ENCODE peak calls at places on chromosomes 13 and 19, in seven cellular contexts. I is upper lobe of left lung, O is osteoblast, H is ovary, C is psoas muscle, A is mesenchymal stem cell, P is kidney. V is an unnamed sample.

GRCh38 chr13:109998808-109999528 is 212.6 kb upstream of the IRS2 start:
- DNase-seq in C (no peak), O (no peak), A (peak; percentile 92), P (no peak), H (no peak), I (no peak), V (no peak)

GRCh38 chr19:14317157-14317556 is 64.1 kb upstream of the ADGRE5 start:
- DNase-seq in H (no peak), P (no peak), C (no peak), I (peak; percentile 57), A (no peak), O (peak; percentile 46), V (no peak)

GRCh38 chr19:29013325-29013724 is 199.6 kb downstream of the UQCRFS1 start:
- DNase-seq in I (no peak), P (no peak), A (no peak), O (no peak), C (no peak), H (no peak), V (no peak)

GRCh38 chr13:23292596-23292995 is 111.8 kb downstream of the SGCG start:
- DNase-seq in I (no peak), H (no peak), A (no peak), P (no peak), C (no peak), O (peak; percentile 45), V (no peak)

GRCh38 chr19:38661996-38662395 is 14.5 kb downstream of the ACTN4 start:
- DNase-seq in O (peak; percentile 22), C (no peak), H (no peak), P (no peak), I (no peak), A (no peak), V (no peak)

GRCh38 chr13:90792335-90792734 is 555.2 kb upstream of the MIR17HG start:
- DNase-seq in C (no peak), P (no peak), O (no peak), H (no peak), A (no peak), I (no peak), V (no peak)

GRCh38 chr19:33621065-33621785 is 528 bp upstream of the CHST8 start:
- DNase-seq in O (peak; percentile 83), H (no peak), A (no peak), I (peak; percentile 81), C (no peak), P (peak; percentile 71), V (no peak)

GRCh38 chr19:48490980-48491792 is 20.4 kb downstream of the LMTK3 start:
- DNase-seq in A (peak; percentile 33), C (peak; percentile 43), O (peak; percentile 92), P (peak; percentile 91), I (peak; percentile 83), H (peak; percentile 52), V (peak; percentile 71)

GRCh38 chr19:44207126-44207803 is 5.1 kb upstream of the ZNF227 start:
- DNase-seq in H (peak; percentile 84), A (peak; percentile 94), O (peak; percentile 96), P (peak; percentile 95), C (peak; percentile 91), I (no peak), V (peak; percentile 92)

GRCh38 chr13:90956036-90956435 is 391.5 kb upstream of the MIR17HG start:
- DNase-seq in A (no peak), C (no peak), P (no peak), I (no peak), O (no peak), H (no peak), V (no peak)

GRCh38 chr13:19185086-19185864 is 3.7 kb upstream of the TUBA3C start:
- DNase-seq in O (no peak), A (no peak), C (no peak), H (no peak), I (no peak), P (no peak), V (no peak)

GRCh38 chr19:14375055-14375581 is 6.1 kb upstream of the ADGRE5 start:
- DNase-seq in A (no peak), O (no peak), C (peak; percentile 70), P (no peak), I (peak; percentile 78), H (no peak), V (no peak)

GRCh38 chr13:100069278-100069677 is 19.6 kb upstream of the PCCA start:
- DNase-seq in A (no peak), C (no peak), I (no peak), O (peak; percentile 35), H (no peak), P (no peak), V (no peak)

GRCh38 chr13:78630509-78630908 is 27.2 kb upstream of the POU4F1 start:
- DNase-seq in C (no peak), P (no peak), I (no peak), A (no peak), O (no peak), H (no peak), V (no peak)

GRCh38 chr19:57334191-57334590 is 13.9 kb downstream of the ZNF543 start:
- DNase-seq in I (no peak), O (no peak), A (peak; percentile 25), P (no peak), C (no peak), H (no peak), V (no peak)

GRCh38 chr13:36029171-36029570 is 102.0 kb downstream of the DCLK1 start:
- DNase-seq in O (peak; percentile 77), A (no peak), H (no peak), I (no peak), P (no peak), C (no peak), V (no peak)

GRCh38 chr13:44719857-44720671 is 143.9 kb upstream of the TSC22D1 start:
- DNase-seq in H (no peak), C (no peak), O (peak; percentile 57), P (no peak), I (no peak), A (peak; percentile 36), V (no peak)

GRCh38 chr19:14786421-14786851 is 8.1 kb upstream of the ADGRE2 start:
- DNase-seq in A (no peak), P (peak; percentile 84), I (peak; percentile 87), H (no peak), O (peak; percentile 74), C (peak; percentile 56), V (no peak)

GRCh38 chr19:49746206-49746958 is 16.7 kb downstream of the TSKS start:
- DNase-seq in H (peak; percentile 63), C (peak; percentile 79), A (no peak), O (peak; percentile 68), I (peak; percentile 79), P (peak; percentile 85), V (no peak)

DNA sequence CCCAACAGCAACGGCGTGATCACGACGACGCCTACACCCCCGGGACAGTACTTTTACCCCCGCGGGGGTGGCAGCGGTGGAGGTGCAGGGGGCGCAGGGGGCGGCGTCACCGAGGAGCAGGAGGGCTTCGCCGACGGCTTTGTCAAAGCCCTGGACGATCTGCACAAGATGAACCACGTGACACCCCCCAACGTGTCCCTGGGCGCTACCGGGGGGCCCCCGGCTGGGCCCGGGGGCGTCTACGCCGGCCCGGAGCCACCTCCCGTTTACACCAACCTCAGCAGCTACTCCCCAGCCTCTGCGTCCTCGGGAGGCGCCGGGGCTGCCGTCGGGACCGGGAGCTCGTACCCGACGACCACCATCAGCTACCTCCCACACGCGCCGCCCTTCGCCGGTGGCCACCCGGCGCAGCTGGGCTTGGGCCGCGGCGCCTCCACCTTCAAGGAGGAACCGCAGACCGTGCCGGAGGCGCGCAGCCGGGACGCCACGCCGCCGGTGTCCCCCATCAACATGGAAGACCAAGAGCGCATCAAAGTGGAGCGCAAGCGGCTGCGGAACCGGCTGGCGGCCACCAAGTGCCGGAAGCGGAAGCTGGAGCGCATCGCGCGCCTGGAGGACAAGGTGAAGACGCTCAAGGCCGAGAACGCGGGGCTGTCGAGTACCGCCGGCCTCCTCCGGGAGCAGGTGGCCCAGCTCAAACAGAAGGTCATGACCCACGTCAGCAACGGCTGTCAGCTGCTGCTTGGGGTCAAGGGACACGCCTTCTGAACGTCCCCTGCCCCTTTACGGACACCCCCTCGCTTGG is 964 bp downstream of the JUNB start:
- DNase-seq in H (peak; percentile 76), O (peak; percentile 91), A (peak; percentile 55), P (peak; percentile 94), C (peak; percentile 88), I (peak; percentile 95), V (peak; percentile 77)
- H3K4me1 ChIP-seq in H (peaks cover 8% of the 10 kb centered on the region), O (peaks cover 30% of the 10 kb centered on the region), A (peaks cover 38% of the 10 kb centered on the region), P (peaks cover 27% of the 10 kb centered on the region), C (peaks cover 28% of the 10 kb centered on the region), I (peaks cover 48% of the 10 kb centered on the region), V (peaks cover 32% of the 10 kb centered on the region)

GRCh38 chr13:20814224-20814910 is 40.6 kb upstream of the EEF1AKMT1 start:
- DNase-seq in O (peak; percentile 30), P (peak; percentile 88), I (no peak), C (peak; percentile 95), A (peak; percentile 96), H (peak; percentile 73), V (peak; percentile 71)
- H3K27ac ChIP-seq in O (peak overlapping the region; percentile 87), P (no peak overlapping the region), I (peak overlapping the region; percentile 70), C (peak overlapping the region; percentile 89), A (peak overlapping the region; percentile 93), H (no peak overlapping the region), V (no peak overlapping the region)

GRCh38 chr19:47107201-47107952 is 6.2 kb downstream of the ZC3H4 start:
- DNase-seq in I (no peak), P (no peak), O (no peak), A (no peak), C (no peak), H (no peak), V (no peak)

GRCh38 chr19:47105874-47106273 is 7.7 kb downstream of the ZC3H4 start:
- DNase-seq in P (no peak), H (no peak), A (no peak), C (peak; percentile 0), O (no peak), I (no peak), V (no peak)

GRCh38 chr19:47104678-47105077 is 8.9 kb downstream of the ZC3H4 start:
- DNase-seq in O (no peak), A (no peak), C (peak; percentile 58), P (peak; percentile 17), H (no peak), I (no peak), V (no peak)

GRCh38 chr19:47107953-47108746 is 5.4 kb downstream of the ZC3H4 start:
- DNase-seq in I (no peak), C (no peak), O (no peak), H (no peak), P (no peak), A (no peak), V (no peak)

DNA sequence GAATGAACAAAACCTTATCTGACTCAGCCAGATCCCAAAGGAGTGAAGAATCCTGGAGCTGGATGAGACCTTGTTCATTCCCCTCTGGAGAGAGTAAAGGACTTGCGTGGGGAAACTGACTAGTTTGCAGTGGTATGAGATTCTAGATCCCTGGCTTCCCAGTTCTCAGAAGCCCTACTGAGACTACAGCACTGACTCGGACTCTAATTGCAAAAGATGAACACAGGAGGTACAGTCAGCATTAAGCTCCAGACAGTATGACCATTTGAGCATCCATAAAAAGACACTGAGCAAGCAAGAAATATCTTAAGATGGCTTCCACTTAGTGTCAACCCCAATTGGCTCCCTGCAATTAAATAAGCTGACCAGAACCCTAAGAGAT is 6.8 kb downstream of the ZC3H4 start:
- DNase-seq in C (no peak), O (no peak), I (no peak), A (no peak), H (no peak), P (no peak), V (no peak)
- H3K4me1 ChIP-seq in C (peaks cover 81% of the 10 kb centered on the region), O (peaks cover 52% of the 10 kb centered on the region), I (peaks cover 31% of the 10 kb centered on the region), A (peaks cover 8% of the 10 kb centered on the region), H (peaks cover 2% of the 10 kb centered on the region), P (peaks cover 25% of the 10 kb centered on the region), V (peaks cover 20% of the 10 kb centered on the region)

DNA sequence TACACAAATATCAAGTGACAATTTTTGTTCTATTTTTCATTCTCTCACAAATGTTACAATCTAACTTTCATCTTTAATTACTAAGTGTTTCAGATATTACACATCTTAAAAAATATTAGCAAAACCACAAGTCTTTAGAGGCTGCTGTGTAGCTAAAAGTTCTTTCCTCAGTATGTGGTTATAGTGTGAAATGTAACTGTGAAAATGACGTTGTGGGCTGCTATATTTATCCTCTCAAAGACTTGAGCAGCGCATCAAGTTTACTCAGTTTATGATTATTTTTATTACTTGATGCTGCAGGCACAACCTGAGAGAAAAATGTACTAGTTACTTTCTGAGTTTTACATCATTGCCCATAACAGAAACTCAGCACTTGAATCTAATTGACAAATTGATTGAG is 2860.6 kb upstream of the PCDH20 start:
- DNase-seq in C (no peak), A (no peak), H (no peak), O (no peak), I (no peak), P (no peak), V (no peak)
- H3K27ac ChIP-seq in C (no peak overlapping the region), A (no peak overlapping the region), H (no peak overlapping the region), O (no peak overlapping the region), I (no peak overlapping the region), P (no peak overlapping the region), V (no peak overlapping the region)

V was measured in pancreas.